ENCODE peak calls at places on chromosomes 13 and 19, in seven cellular contexts. One of them, this sample, is unnamed.

GRCh38 chr19:7242601-7243258 is 51.5 kb downstream of the INSR start:
- DNase-seq in activated T-cell treated with anti-CD3 and anti-CD28 coated beads, Interleukin-2, amount 50 U/mL, for 72 hours: no peak
- DNase-seq in CD8-positive, alpha-beta T cell: no peak
- DNase-seq in mucosa of descending colon: no peak
- DNase-seq in Caco-2: no peak
- DNase-seq in head of caudate nucleus: no peak
- DNase-seq in stimulated activated CD4-positive, alpha-beta T cell treated with anti-CD3 and anti-CD28 coated beads, Interleukin-2, amount 100 ng/mL, for 48 hours: no peak
- DNase-seq in this sample: no peak

GRCh38 chr13:29260684-29261083 is 334.8 kb downstream of the SLC7A1 start:
- DNase-seq in activated T-cell treated with anti-CD3 and anti-CD28 coated beads, Interleukin-2, amount 50 U/mL, for 72 hours: no peak
- DNase-seq in CD8-positive, alpha-beta T cell: no peak
- DNase-seq in mucosa of descending colon: no peak
- DNase-seq in Caco-2: no peak
- DNase-seq in head of caudate nucleus: no peak
- DNase-seq in stimulated activated CD4-positive, alpha-beta T cell treated with anti-CD3 and anti-CD28 coated beads, Interleukin-2, amount 100 ng/mL, for 48 hours: no peak
- DNase-seq in this sample: no peak

GRCh38 chr19:30391554-30392551 is 19.7 kb downstream of the ZNF536 start:
- DNase-seq in activated T-cell treated with anti-CD3 and anti-CD28 coated beads, Interleukin-2, amount 50 U/mL, for 72 hours: no peak
- DNase-seq in CD8-positive, alpha-beta T cell: no peak
- DNase-seq in mucosa of descending colon: no peak
- DNase-seq in Caco-2: no peak
- DNase-seq in head of caudate nucleus: no peak
- DNase-seq in stimulated activated CD4-positive, alpha-beta T cell treated with anti-CD3 and anti-CD28 coated beads, Interleukin-2, amount 100 ng/mL, for 48 hours: no peak
- DNase-seq in this sample: no peak

GRCh38 chr13:38417727-38418126 is 68.1 kb downstream of the UFM1 start:
- DNase-seq in activated T-cell treated with anti-CD3 and anti-CD28 coated beads, Interleukin-2, amount 50 U/mL, for 72 hours: peak; percentile 1
- DNase-seq in CD8-positive, alpha-beta T cell: no peak
- DNase-seq in mucosa of descending colon: no peak
- DNase-seq in Caco-2: peak; percentile 68
- DNase-seq in head of caudate nucleus: no peak
- DNase-seq in stimulated activated CD4-positive, alpha-beta T cell treated with anti-CD3 and anti-CD28 coated beads, Interleukin-2, amount 100 ng/mL, for 48 hours: no peak
- DNase-seq in this sample: no peak

GRCh38 chr19:35138305-35138799 is 272 bp upstream of the FXYD1 start:
- DNase-seq in activated T-cell treated with anti-CD3 and anti-CD28 coated beads, Interleukin-2, amount 50 U/mL, for 72 hours: no peak
- DNase-seq in CD8-positive, alpha-beta T cell: no peak
- DNase-seq in mucosa of descending colon: peak; percentile 59
- DNase-seq in Caco-2: no peak
- DNase-seq in head of caudate nucleus: no peak
- DNase-seq in stimulated activated CD4-positive, alpha-beta T cell treated with anti-CD3 and anti-CD28 coated beads, Interleukin-2, amount 100 ng/mL, for 48 hours: no peak
- DNase-seq in this sample: no peak

GRCh38 chr13:45779901-45780300 is 71.7 kb downstream of the SIAH3 start:
- DNase-seq in activated T-cell treated with anti-CD3 and anti-CD28 coated beads, Interleukin-2, amount 50 U/mL, for 72 hours: no peak
- DNase-seq in CD8-positive, alpha-beta T cell: no peak
- DNase-seq in mucosa of descending colon: no peak
- DNase-seq in Caco-2: no peak
- DNase-seq in head of caudate nucleus: no peak
- DNase-seq in stimulated activated CD4-positive, alpha-beta T cell treated with anti-CD3 and anti-CD28 coated beads, Interleukin-2, amount 100 ng/mL, for 48 hours: no peak
- DNase-seq in this sample: no peak

GRCh38 chr19:16012552-16012951 is 63.7 kb upstream of the TPM4 start:
- DNase-seq in activated T-cell treated with anti-CD3 and anti-CD28 coated beads, Interleukin-2, amount 50 U/mL, for 72 hours: no peak
- DNase-seq in CD8-positive, alpha-beta T cell: no peak
- DNase-seq in mucosa of descending colon: no peak
- DNase-seq in Caco-2: no peak
- DNase-seq in head of caudate nucleus: no peak
- DNase-seq in stimulated activated CD4-positive, alpha-beta T cell treated with anti-CD3 and anti-CD28 coated beads, Interleukin-2, amount 100 ng/mL, for 48 hours: no peak
- DNase-seq in this sample: no peak

GRCh38 chr13:50123002-50123401 is 107.8 kb downstream of the KCNRG start:
- DNase-seq in activated T-cell treated with anti-CD3 and anti-CD28 coated beads, Interleukin-2, amount 50 U/mL, for 72 hours: no peak
- DNase-seq in CD8-positive, alpha-beta T cell: no peak
- DNase-seq in mucosa of descending colon: no peak
- DNase-seq in Caco-2: peak; percentile 28
- DNase-seq in head of caudate nucleus: no peak
- DNase-seq in stimulated activated CD4-positive, alpha-beta T cell treated with anti-CD3 and anti-CD28 coated beads, Interleukin-2, amount 100 ng/mL, for 48 hours: no peak
- DNase-seq in this sample: no peak

GRCh38 chr13:24251525-24251924 is 57.9 kb upstream of the C1QTNF9 start:
- DNase-seq in activated T-cell treated with anti-CD3 and anti-CD28 coated beads, Interleukin-2, amount 50 U/mL, for 72 hours: peak; percentile 87
- DNase-seq in CD8-positive, alpha-beta T cell: peak; percentile 83
- DNase-seq in mucosa of descending colon: peak; percentile 75
- DNase-seq in Caco-2: no peak
- DNase-seq in head of caudate nucleus: no peak
- DNase-seq in stimulated activated CD4-positive, alpha-beta T cell treated with anti-CD3 and anti-CD28 coated beads, Interleukin-2, amount 100 ng/mL, for 48 hours: peak; percentile 63
- DNase-seq in this sample: no peak

GRCh38 chr13:107803822-107804495 is 411.4 kb downstream of the LIG4 start:
- DNase-seq in activated T-cell treated with anti-CD3 and anti-CD28 coated beads, Interleukin-2, amount 50 U/mL, for 72 hours: no peak
- DNase-seq in CD8-positive, alpha-beta T cell: no peak
- DNase-seq in mucosa of descending colon: no peak
- DNase-seq in Caco-2: no peak
- DNase-seq in head of caudate nucleus: no peak
- DNase-seq in stimulated activated CD4-positive, alpha-beta T cell treated with anti-CD3 and anti-CD28 coated beads, Interleukin-2, amount 100 ng/mL, for 48 hours: no peak
- DNase-seq in this sample: no peak

GRCh38 chr13:52845334-52845761 is 3.1 kb downstream of the PCDH8 start:
- DNase-seq in activated T-cell treated with anti-CD3 and anti-CD28 coated beads, Interleukin-2, amount 50 U/mL, for 72 hours: no peak
- DNase-seq in CD8-positive, alpha-beta T cell: no peak
- DNase-seq in mucosa of descending colon: no peak
- DNase-seq in Caco-2: no peak
- DNase-seq in head of caudate nucleus: peak; percentile 54
- DNase-seq in stimulated activated CD4-positive, alpha-beta T cell treated with anti-CD3 and anti-CD28 coated beads, Interleukin-2, amount 100 ng/mL, for 48 hours: no peak
- DNase-seq in this sample: no peak

GRCh38 chr19:10114651-10115391 is 3.3 kb downstream of the P2RY11 start:
- DNase-seq in activated T-cell treated with anti-CD3 and anti-CD28 coated beads, Interleukin-2, amount 50 U/mL, for 72 hours: no peak
- DNase-seq in CD8-positive, alpha-beta T cell: no peak
- DNase-seq in mucosa of descending colon: peak; percentile 55
- DNase-seq in Caco-2: no peak
- DNase-seq in head of caudate nucleus: no peak
- DNase-seq in stimulated activated CD4-positive, alpha-beta T cell treated with anti-CD3 and anti-CD28 coated beads, Interleukin-2, amount 100 ng/mL, for 48 hours: no peak
- DNase-seq in this sample: no peak

GRCh38 chr13:49342404-49342803 is 94.7 kb downstream of the CDADC1 start:
- DNase-seq in activated T-cell treated with anti-CD3 and anti-CD28 coated beads, Interleukin-2, amount 50 U/mL, for 72 hours: no peak
- DNase-seq in CD8-positive, alpha-beta T cell: no peak
- DNase-seq in mucosa of descending colon: no peak
- DNase-seq in Caco-2: no peak
- DNase-seq in head of caudate nucleus: no peak
- DNase-seq in stimulated activated CD4-positive, alpha-beta T cell treated with anti-CD3 and anti-CD28 coated beads, Interleukin-2, amount 100 ng/mL, for 48 hours: no peak
- DNase-seq in this sample: no peak

GRCh38 chr13:71524245-71525002 is 342.6 kb downstream of the DACH1 start:
- DNase-seq in activated T-cell treated with anti-CD3 and anti-CD28 coated beads, Interleukin-2, amount 50 U/mL, for 72 hours: no peak
- DNase-seq in CD8-positive, alpha-beta T cell: no peak
- DNase-seq in mucosa of descending colon: no peak
- DNase-seq in Caco-2: no peak
- DNase-seq in head of caudate nucleus: no peak
- DNase-seq in stimulated activated CD4-positive, alpha-beta T cell treated with anti-CD3 and anti-CD28 coated beads, Interleukin-2, amount 100 ng/mL, for 48 hours: no peak
- DNase-seq in this sample: no peak